ENCODE peak calls at places on chromosomes 16 and 17, in six cellular contexts. N is right atrium auricular region; J is astrocyte of the spinal cord; E is IMR-90; T is CD4-positive, CD25-positive, alpha-beta regulatory T cell; M is fibroblast of lung. O is an unnamed sample.
A peak's percentile ranks its signal among the peaks of the same experiment; 100 is the strongest.

GRCh38 chr17:41688641-41689496 is at the start of gene EIF1:
- DNase-seq in E (peak; percentile 99), J (peak; percentile 100), T (peak; percentile 100), M (peak; percentile 100), N (peak; percentile 100), O (peak; percentile 99)

GRCh38 chr16:81524382-81524781 is 79.8 kb downstream of the CMIP start:
- DNase-seq in T (no peak), J (no peak), M (no peak), N (no peak), E (no peak), O (no peak)

GRCh38 chr17:77886387-77886728 is 72.1 kb upstream of the TNRC6C start:
- DNase-seq in T (no peak), N (peak; percentile 69), J (no peak), E (no peak), M (no peak), O (no peak)

GRCh38 chr17:36183811-36184765 is 7.7 kb upstream of the TBC1D3B start:
- DNase-seq in T (no peak), M (peak; percentile 33), E (no peak), N (no peak), J (no peak), O (no peak)

GRCh38 chr16:71840052-71840451 is 5.7 kb upstream of the ATXN1L start:
- DNase-seq in J (no peak), T (no peak), E (no peak), N (no peak), M (no peak), O (no peak)

GRCh38 chr16:28492511-28492910 is 637 bp upstream of the CLN3 start:
- DNase-seq in J (no peak), M (no peak), T (no peak), E (no peak), N (no peak), O (no peak)

GRCh38 chr16:86919073-86919472 is 340.7 kb downstream of the FOXL1 start:
- DNase-seq in J (no peak), N (no peak), E (no peak), M (no peak), T (no peak), O (no peak)

GRCh38 chr17:41647940-41648410 is 23.6 kb upstream of the KRT17 start:
- DNase-seq in N (peak; percentile 88), E (peak; percentile 54), M (peak; percentile 65), J (peak; percentile 62), T (peak; percentile 69), O (no peak)

GRCh38 chr16:71499775-71500364 is 10.7 kb upstream of the ZNF19 start:
- DNase-seq in N (no peak), T (peak; percentile 72), E (peak; percentile 66), M (peak; percentile 75), J (peak; percentile 67), O (peak; percentile 59)

GRCh38 chr16:15650019-15650697 is at the start of gene NDE1:
- DNase-seq in J (peak; percentile 87), M (peak; percentile 86), N (peak; percentile 90), E (peak; percentile 85), T (peak; percentile 88), O (peak; percentile 81)

GRCh38 chr17:58338907-58339774 is 10.5 kb upstream of the TSPOAP1 start:
- DNase-seq in N (no peak), M (peak; percentile 70), T (peak; percentile 82), J (peak; percentile 60), E (peak; percentile 88), O (peak; percentile 13)

GRCh38 chr16:86517652-86518258 is 7.4 kb downstream of the FOXF1 start:
- DNase-seq in M (peak; percentile 89), N (no peak), T (peak; percentile 20), E (peak; percentile 88), J (peak; percentile 68), O (peak; percentile 13)

GRCh38 chr17:58447039-58447975 is 30.0 kb upstream of the RNF43 start:
- DNase-seq in N (no peak), M (peak; percentile 87), E (peak; percentile 85), J (peak; percentile 83), T (peak; percentile 80), O (peak; percentile 81)

GRCh38 chr16:14650629-14651028 is 17.9 kb downstream of the BFAR start:
- DNase-seq in T (no peak), M (no peak), J (no peak), N (no peak), E (no peak), O (peak; percentile 97)

DNA sequence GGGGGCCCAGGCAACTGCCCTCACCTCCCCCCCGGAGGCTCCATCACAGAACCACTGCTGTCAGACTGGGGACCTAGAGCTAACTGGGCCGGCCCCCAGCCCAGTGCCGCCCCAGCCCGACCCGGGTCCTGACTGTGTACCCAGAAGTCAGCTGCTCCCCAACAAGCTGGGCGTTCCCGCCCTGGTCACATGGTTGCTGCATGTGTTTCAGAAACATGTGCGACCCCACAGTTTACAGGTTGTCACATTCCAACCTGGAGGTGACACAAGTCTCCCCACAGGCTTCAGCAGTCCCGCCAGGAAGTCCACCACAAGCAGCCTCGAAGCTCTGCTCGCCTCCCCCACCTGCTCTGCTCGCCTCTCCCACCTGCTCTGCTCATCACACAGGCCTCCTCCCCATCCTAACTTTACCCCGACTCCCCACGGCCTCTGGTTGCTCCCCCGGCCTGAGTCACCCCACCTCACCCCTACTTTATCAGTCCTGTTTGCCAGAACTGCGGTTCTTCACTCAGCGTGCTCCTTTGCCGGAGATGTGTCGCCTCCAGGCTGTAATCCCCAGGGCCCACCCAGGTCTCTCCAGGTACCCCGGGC is 968 bp downstream of the MRPL28 start:
- DNase-seq in T (no peak), J (no peak), M (no peak), E (no peak), N (no peak), O (no peak)
- H3K4me3 ChIP-seq in T (no peak overlapping the region), J (peak overlapping the region; percentile 48), M (no peak overlapping the region), E (no peak overlapping the region), N (no peak overlapping the region), O (peak overlapping the region; percentile 40)

GRCh38 chr17:30824002-30824355 is 513 bp downstream of the CRLF3 start:
- DNase-seq in T (peak; percentile 38), N (no peak), J (no peak), M (no peak), E (no peak), O (no peak)

GRCh38 chr17:30823425-30823824 is 1.1 kb downstream of the CRLF3 start:
- DNase-seq in N (no peak), J (no peak), M (no peak), T (no peak), E (no peak), O (no peak)

GRCh38 chr17:30821751-30822723 is 2.5 kb downstream of the CRLF3 start:
- DNase-seq in T (peak; percentile 26), E (no peak), M (no peak), J (no peak), N (no peak), O (no peak)

GRCh38 chr17:30816165-30816564 is 8.3 kb downstream of the CRLF3 start:
- DNase-seq in M (no peak), T (no peak), N (no peak), J (no peak), E (no peak), O (no peak)

GRCh38 chr17:30819941-30820705 is 4.4 kb downstream of the CRLF3 start:
- DNase-seq in N (no peak), M (no peak), T (peak; percentile 49), J (no peak), E (peak; percentile 9), O (no peak)
- H3K4me3 ChIP-seq in N (no peak overlapping the region), M (no peak overlapping the region), T (peak overlapping the region; percentile 97), J (no peak overlapping the region), E (no peak overlapping the region), O (no peak overlapping the region)

DNA sequence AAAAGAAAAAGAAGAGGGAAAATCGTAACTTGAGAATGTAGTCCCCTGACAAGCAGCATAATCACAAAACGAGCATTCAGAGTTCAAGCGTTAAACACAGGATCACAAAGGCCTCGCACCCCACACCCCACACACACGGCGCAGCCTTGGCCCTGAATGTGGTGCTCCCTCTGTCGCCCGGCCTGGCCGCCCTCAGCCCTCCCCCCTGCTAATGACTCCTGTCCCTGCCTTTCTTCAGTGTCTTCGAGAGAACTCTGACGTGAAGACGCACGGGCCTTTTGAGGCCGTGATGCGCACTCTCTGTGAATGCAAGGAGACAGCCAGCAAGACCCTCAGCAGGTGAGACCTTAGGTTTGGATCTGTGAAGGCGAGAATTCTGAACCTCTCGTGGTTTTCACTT is 47.5 kb upstream of the ENDOV start:
- DNase-seq in J (no peak), T (no peak), N (no peak), M (no peak), E (no peak), O (no peak)
- H3K4me3 ChIP-seq in J (no peak overlapping the region), T (no peak overlapping the region), N (no peak overlapping the region), M (no peak overlapping the region), E (no peak overlapping the region), O (no peak overlapping the region)

DNA sequence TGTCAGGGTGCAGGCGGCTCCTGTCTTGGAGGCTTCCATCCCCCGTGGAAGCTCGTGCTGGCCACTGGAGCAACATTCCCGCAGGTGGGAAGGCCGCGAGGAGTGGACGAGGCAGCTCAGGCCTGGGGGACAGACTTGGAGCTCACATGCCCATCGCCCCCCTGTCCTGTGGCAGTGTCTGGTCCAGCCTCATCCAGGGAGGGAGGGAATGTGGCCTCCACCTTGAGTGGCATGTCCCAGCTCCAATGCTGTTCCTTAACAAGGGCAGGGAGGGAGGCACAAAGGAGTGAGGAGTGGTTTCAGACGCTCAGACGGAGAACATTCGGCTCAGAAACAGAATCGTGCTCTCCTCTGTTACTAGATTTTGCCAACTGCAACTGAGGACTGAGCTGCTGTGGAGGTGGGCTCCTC is 159.4 kb upstream of the CHMP6 start:
- DNase-seq in N (no peak), T (no peak), J (peak; percentile 75), M (peak; percentile 70), E (peak; percentile 88), O (peak; percentile 46)
- H3K4me3 ChIP-seq in N (no peak overlapping the region), T (peak overlapping the region; percentile 92), J (peak overlapping the region; percentile 39), M (peak overlapping the region; percentile 32), E (peak overlapping the region; percentile 45), O (no peak overlapping the region)

GRCh38 chr17:48586355-48586924 is 3.6 kb downstream of the HOXB3 start:
- DNase-seq in N (no peak), J (no peak), M (peak; percentile 55), T (peak; percentile 42), E (peak; percentile 41), O (no peak)
- H3K4me3 ChIP-seq in N (no peak overlapping the region), J (peak overlapping the region; percentile 77), M (peak overlapping the region; percentile 91), T (peak overlapping the region; percentile 89), E (peak overlapping the region; percentile 91), O (no peak overlapping the region)

O was measured in bronchial epithelial cell.